ENCODE peak calls at places on chromosomes 13 and 19, in six cellular contexts. E is upper lobe of right lung; O is type B pancreatic cell; S is activated CD4-positive, CD25-positive, alpha-beta regulatory T cell treated with anti-CD3 and anti-CD28 coated beads, Interleukin-2, amount 50 U/mL, for 16 hours; Q is RWPE1; T is activated CD4-positive, alpha-beta T cell treated with anti-CD3 and anti-CD28 coated beads, Interleukin-2, amount 50 U/mL, for 24 hours. L is an unnamed sample.

GRCh38 chr19:41545547-41545946 is 30.4 kb upstream of the CEACAM21 start:
- DNase-seq in E (no peak), O (no peak), S (no peak), Q (no peak), T (no peak), L (no peak)

GRCh38 chr13:51665456-51665855 is 81.2 kb downstream of the WDFY2 start:
- DNase-seq in E (no peak), O (no peak), S (no peak), Q (no peak), T (no peak), L (no peak)

GRCh38 chr19:13823256-13823655 is 28.0 kb downstream of the ZSWIM4 start:
- DNase-seq in E (no peak), O (no peak), S (no peak), Q (no peak), T (no peak), L (no peak)

GRCh38 chr13:39910041-39910440 is 254.6 kb downstream of the COG6 start:
- DNase-seq in E (no peak), O (no peak), S (no peak), Q (no peak), T (no peak), L (no peak)

GRCh38 chr13:19618925-19619324 is 14.5 kb upstream of the MPHOSPH8 start:
- DNase-seq in E (no peak), O (no peak), S (no peak), Q (no peak), T (no peak), L (peak; percentile 46)

GRCh38 chr13:88544836-88545235 is 873.7 kb downstream of the SLITRK5 start:
- DNase-seq in E (no peak), O (no peak), S (no peak), Q (no peak), T (no peak), L (no peak)

GRCh38 chr13:22757530-22758120 is 423.2 kb upstream of the SGCG start:
- DNase-seq in E (no peak), O (no peak), S (no peak), Q (peak; percentile 12), T (no peak), L (no peak)

GRCh38 chr19:42129399-42130253 is 2.6 kb downstream of the POU2F2 start:
- DNase-seq in E (no peak), O (no peak), S (no peak), Q (peak; percentile 59), T (no peak), L (no peak)

GRCh38 chr19:3407556-3408516 is 41.5 kb downstream of the NFIC start:
- DNase-seq in E (no peak), O (no peak), S (no peak), Q (no peak), T (no peak), L (no peak)

GRCh38 chr13:113639661-113640262 is 18.2 kb downstream of the ATP4B start:
- DNase-seq in E (peak; percentile 40), O (peak; percentile 59), S (no peak), Q (no peak), T (no peak), L (no peak)

GRCh38 chr19:37979547-37980082 is 72.6 kb downstream of the SIPA1L3 start:
- DNase-seq in E (peak; percentile 75), O (no peak), S (no peak), Q (peak; percentile 92), T (no peak), L (no peak)

GRCh38 chr19:38564981-38565685 is 52.6 kb downstream of the MAP4K1 start:
- DNase-seq in E (peak; percentile 82), O (no peak), S (no peak), Q (no peak), T (no peak), L (no peak)

GRCh38 chr19:18317998-18318800 is 4.7 kb downstream of the LSM4 start:
- DNase-seq in E (no peak), O (no peak), S (no peak), Q (no peak), T (no peak), L (no peak)

GRCh38 chr19:15251749-15252397 is 19.6 kb upstream of the EPHX3 start:
- DNase-seq in E (no peak), O (peak; percentile 79), S (no peak), Q (peak; percentile 78), T (no peak), L (peak; percentile 84)

GRCh38 chr19:1929051-1929742 is 11.8 kb upstream of the CSNK1G2 start:
- DNase-seq in E (peak; percentile 91), O (peak; percentile 85), S (peak; percentile 60), Q (peak; percentile 80), T (peak; percentile 71), L (peak; percentile 95)

GRCh38 chr19:53530622-53531021 is 7.3 kb upstream of the ZNF331 start:
- DNase-seq in E (no peak), O (no peak), S (no peak), Q (no peak), T (no peak), L (no peak)

GRCh38 chr19:34300380-34300779 is 46.0 kb downstream of the GARRE1 start:
- DNase-seq in E (no peak), O (no peak), S (no peak), Q (no peak), T (no peak), L (no peak)

GRCh38 chr19:9000933-9001332 is 9.3 kb downstream of the MUC16 start:
- DNase-seq in E (no peak), O (no peak), S (no peak), Q (no peak), T (no peak), L (no peak)

GRCh38 chr19:50639121-50640112 is at the start of gene SYT3:
- DNase-seq in E (peak; percentile 79), O (no peak), S (no peak), Q (peak; percentile 62), T (peak; percentile 24), L (peak; percentile 80)

GRCh38 chr13:20528451-20528850 is 2.8 kb upstream of the CRYL1 start:
- DNase-seq in E (no peak), O (no peak), S (no peak), Q (no peak), T (no peak), L (no peak)

GRCh38 chr13:44379885-44380284 is 6.3 kb downstream of the SERP2 start:
- DNase-seq in E (no peak), O (no peak), S (no peak), Q (no peak), T (no peak), L (no peak)

GRCh38 chr19:16876904-16877361 is 11.9 kb upstream of the F2RL3 start:
- DNase-seq in E (no peak), O (no peak), S (no peak), Q (no peak), T (no peak), L (no peak)

GRCh38 chr19:14562660-14563589 is 8.9 kb downstream of the NDUFB7 start:
- DNase-seq in E (no peak), O (no peak), S (no peak), Q (no peak), T (no peak), L (peak; percentile 67)

GRCh38 chr19:1492474-1493006 is 1.6 kb downstream of the REEP6 start:
- DNase-seq in E (no peak), O (no peak), S (no peak), Q (no peak), T (no peak), L (no peak)

GRCh38 chr19:14183741-14184395 is 22.1 kb downstream of the ADGRL1 start:
- DNase-seq in E (no peak), O (no peak), S (no peak), Q (no peak), T (no peak), L (no peak)

GRCh38 chr19:48403606-48404005 is 10.1 kb downstream of the GRIN2D start:
- DNase-seq in E (no peak), O (no peak), S (no peak), Q (peak; percentile 63), T (peak; percentile 25), L (no peak)

GRCh38 chr13:59342396-59342795 is 821.3 kb downstream of the DIAPH3 start:
- DNase-seq in E (no peak), O (no peak), S (no peak), Q (no peak), T (no peak), L (no peak)

GRCh38 chr19:46240693-46241092 is 11.2 kb downstream of the IGFL1 start:
- DNase-seq in E (no peak), O (no peak), S (no peak), Q (no peak), T (no peak), L (no peak)

GRCh38 chr19:19602713-19603320 is 15.7 kb downstream of the PBX4 start:
- DNase-seq in E (no peak), O (no peak), S (no peak), Q (peak; percentile 62), T (no peak), L (no peak)